ENCODE peak calls at places on chromosome 13, in eight cellular contexts. T is stomach, Q is HCT116, M is spleen, G is HepG2, H is breast epithelium, C is transverse colon, W is suprapubic skin. I is an unnamed sample. For H3K4me1, the result is how much of the 10 kb centered on the place peaks cover.

GRCh38 chr13:93752506-93752905 is 525.9 kb downstream of the GPC6 start:
- DNase-seq in Q (no peak), G (no peak), W (no peak), T (no peak), H (no peak), M (no peak), C (no peak), I (no peak)

GRCh38 chr13:77563110-77563509 is 27.6 kb downstream of the SCEL start:
- DNase-seq in G (peak), H (no peak), W (no peak), Q (no peak), M (no peak), T (no peak), C (no peak), I (no peak)

GRCh38 chr13:37648604-37649003 is 50.0 kb upstream of the POSTN start:
- DNase-seq in M (no peak), G (no peak), W (no peak), Q (no peak), H (no peak), T (no peak), C (no peak), I (no peak)

GRCh38 chr13:110841846-110842245 is 73.0 kb downstream of the ANKRD10 start:
- DNase-seq in M (no peak), T (no peak), H (no peak), C (no peak), Q (no peak), G (no peak), W (no peak), I (no peak)

GRCh38 chr13:22173605-22174004 is 502.7 kb downstream of the FGF9 start:
- DNase-seq in T (no peak), G (no peak), Q (peak), C (no peak), M (no peak), H (no peak), W (no peak), I (no peak)

GRCh38 chr13:102571075-102571474 is 25.7 kb upstream of the TPP2 start:
- DNase-seq in C (no peak), Q (no peak), W (no peak), M (no peak), G (peak), H (no peak), T (no peak), I (no peak)

GRCh38 chr13:102680842-102681725 is 13.8 kb downstream of the METTL21C start:
- DNase-seq in C (no peak), H (no peak), T (no peak), M (no peak), G (no peak), W (no peak), Q (no peak), I (no peak)

GRCh38 chr13:20721454-20722357 is 18.2 kb downstream of the IL17D start:
- DNase-seq in H (no peak), T (peak), Q (no peak), G (no peak), M (peak), W (peak), C (peak), I (no peak)

GRCh38 chr13:83151308-83151660 is 731.0 kb downstream of the SLITRK1 start:
- DNase-seq in W (no peak), T (no peak), Q (no peak), C (no peak), H (no peak), M (no peak), G (no peak), I (no peak)

GRCh38 chr13:85896516-85897450 is 97.6 kb upstream of the SLITRK6 start:
- DNase-seq in Q (no peak), M (peak), G (no peak), C (no peak), H (no peak), T (no peak), W (no peak), I (no peak)

GRCh38 chr13:24671367-24672117 is 8.7 kb upstream of the ATP12A start:
- DNase-seq in H (no peak), C (peak), Q (peak), M (no peak), G (peak), T (no peak), W (no peak), I (peak)

GRCh38 chr13:82772802-82773201 is 1109.5 kb downstream of the SLITRK1 start:
- DNase-seq in W (no peak), T (no peak), M (no peak), C (no peak), Q (no peak), H (no peak), G (no peak), I (no peak)

GRCh38 chr13:40221460-40222201 is 444.8 kb downstream of the FOXO1 start:
- DNase-seq in W (no peak), G (peak), C (peak), T (no peak), Q (no peak), M (no peak), H (no peak), I (no peak)

GRCh38 chr13:24680921-24681585 is 845 bp downstream of the ATP12A start:
- DNase-seq in C (no peak), G (no peak), T (no peak), W (no peak), M (no peak), H (no peak), Q (no peak), I (no peak)

GRCh38 chr13:70849267-70849666 is 741.0 kb upstream of the KLHL1 start:
- DNase-seq in C (no peak), M (no peak), G (no peak), T (no peak), W (no peak), Q (no peak), H (no peak), I (no peak)

GRCh38 chr13:43269037-43269476 is 245.7 kb downstream of the DNAJC15 start:
- DNase-seq in T (peak), W (no peak), H (no peak), G (peak), Q (no peak), M (no peak), C (peak), I (peak)

GRCh38 chr13:41007359-41008118 is 11.6 kb downstream of the ELF1 start:
- DNase-seq in W (no peak), T (no peak), G (peak), M (no peak), Q (no peak), C (no peak), H (no peak), I (no peak)

GRCh38 chr13:107712145-107712544 is 503.2 kb downstream of the LIG4 start:
- DNase-seq in W (no peak), T (no peak), Q (no peak), M (no peak), C (no peak), G (no peak), H (no peak), I (no peak)

GRCh38 chr13:91087276-91087675 is 260.2 kb upstream of the MIR17HG start:
- DNase-seq in H (no peak), T (no peak), G (no peak), C (no peak), W (no peak), M (no peak), Q (no peak), I (no peak)

GRCh38 chr13:100594731-100595130 is 6.1 kb upstream of the GGACT start:
- DNase-seq in W (no peak), C (peak), H (no peak), M (no peak), T (peak), G (peak), Q (no peak), I (no peak)

GRCh38 chr13:23956106-23956505 is 58.8 kb upstream of the C1QTNF9B start:
- DNase-seq in M (no peak), T (no peak), W (no peak), C (peak), G (no peak), H (no peak), Q (peak), I (no peak)

GRCh38 chr13:45786293-45786920 is 65.1 kb downstream of the SIAH3 start:
- DNase-seq in H (no peak), M (no peak), T (peak), C (no peak), G (no peak), W (no peak), Q (no peak), I (no peak)

GRCh38 chr13:75920536-75920935 is 284.4 kb downstream of the LMO7 start:
- DNase-seq in M (no peak), G (no peak), T (no peak), W (no peak), Q (no peak), H (no peak), C (no peak), I (no peak)
- TF ChIP-seq POLR2AphosphoS5 in M (no peak), G (no peak), T (no peak), W (no peak), Q (no peak), H (no peak), C (no peak), I (no peak)

GRCh38 chr13:50893211-50893852 is 16.3 kb upstream of the RNASEH2B start:
- DNase-seq in M (no peak), W (no peak), H (no peak), T (no peak), Q (no peak), C (no peak), G (no peak), I (no peak)
- H3K4me1 ChIP-seq in M (half or more), W (under half), H (under half), T (under half), Q (under half), C (under half), G (under half), I (under half)

DNA sequence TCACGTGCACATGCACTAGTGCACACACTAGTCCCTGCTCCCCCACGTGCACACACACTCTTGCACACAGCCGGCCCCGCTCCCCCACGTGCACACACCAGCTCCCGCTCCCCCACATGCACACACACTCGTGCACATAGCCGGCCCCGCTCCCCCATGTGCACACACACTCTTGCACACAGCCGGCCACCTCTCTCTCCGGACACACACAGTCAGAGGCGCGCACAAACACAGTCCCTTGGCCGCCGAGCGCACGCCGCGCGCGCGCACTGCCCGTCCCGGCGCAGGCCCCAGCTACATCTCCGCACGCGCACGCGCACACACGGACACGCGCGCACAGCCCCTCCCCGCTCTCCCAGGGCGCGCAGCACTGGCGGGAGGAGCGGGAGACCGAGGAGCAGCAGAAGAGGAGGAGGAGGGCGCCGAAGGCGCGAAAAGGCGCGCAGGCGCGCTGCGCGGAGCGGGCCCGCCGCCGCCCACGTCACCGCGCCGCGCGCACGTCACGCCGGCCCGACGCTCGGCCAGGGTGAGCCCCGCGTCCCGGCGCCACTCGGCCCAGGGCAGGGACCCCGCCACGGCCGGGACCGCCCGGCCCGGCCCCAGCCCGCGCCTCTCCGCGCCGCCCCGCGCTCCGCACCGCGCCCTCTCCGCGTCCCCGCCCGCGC is at the start of gene TFDP1:
- DNase-seq in W (peak), H (peak), T (peak), M (peak), Q (peak), C (peak), G (peak), I (peak)
- TF ChIP-seq POLR2AphosphoS5 in W (no peak), H (no peak), T (no peak), M (peak), Q (peak), C (no peak), G (peak), I (no peak)

DNA sequence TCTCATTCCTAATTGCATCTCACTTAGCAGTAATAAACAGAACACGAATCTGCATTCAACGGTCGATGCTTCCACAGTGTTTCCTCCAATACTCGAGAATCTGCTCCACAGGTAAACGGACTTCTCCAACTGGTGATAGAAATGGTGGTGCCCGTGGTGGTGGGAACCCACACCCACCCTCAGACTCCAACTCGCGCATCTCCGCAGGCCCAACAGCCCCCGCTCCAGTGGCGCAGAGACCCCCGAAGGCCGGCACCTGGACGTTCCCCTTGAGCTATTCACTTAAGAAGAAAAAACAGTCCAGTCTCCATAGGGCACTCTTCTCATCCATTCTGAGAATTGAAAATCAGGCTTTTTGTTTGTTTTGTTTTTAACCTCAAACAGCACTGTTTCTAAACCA is 13.8 kb upstream of the RASA3 start:
- DNase-seq in C (no peak), G (no peak), H (no peak), Q (no peak), W (no peak), M (no peak), T (no peak), I (peak)
- H3K4me1 ChIP-seq in C (under half), G (under half), H (under half), Q (under half), W (under half), M (half or more), T (under half), I (under half)

GRCh38 chr13:99265823-99266426 is 7.7 kb upstream of the GPR18 start:
- DNase-seq in W (no peak), G (peak), H (no peak), M (no peak), C (no peak), T (no peak), Q (peak), I (no peak)
- TF ChIP-seq POLR2AphosphoS5 in W (no peak), G (no peak), H (no peak), M (no peak), C (no peak), T (no peak), Q (no peak), I (no peak)

I was measured in sigmoid colon.